ENCODE peak calls at places on chromosome 2, in six cellular contexts. One of them, this sample, is unnamed.

GRCh38 chr2:170298861-170299429 is 121.0 kb downstream of the MYO3B start:
- DNase-seq in activated CD4-positive, CD25-positive, alpha-beta regulatory T cell: no peak
- DNase-seq in substantia nigra: no peak
- DNase-seq in GM12865: no peak
- DNase-seq in kidney: no peak
- DNase-seq in GM12892: no peak
- DNase-seq in this sample: no peak

GRCh38 chr2:232697807-232698110 is 628 bp downstream of the GIGYF2 start:
- DNase-seq in activated CD4-positive, CD25-positive, alpha-beta regulatory T cell: no peak
- DNase-seq in substantia nigra: no peak
- DNase-seq in GM12865: peak; percentile 46
- DNase-seq in kidney: no peak
- DNase-seq in GM12892: no peak
- DNase-seq in this sample: peak; percentile 8

GRCh38 chr2:182883451-182883850 is 17.0 kb upstream of the FRZB start:
- DNase-seq in activated CD4-positive, CD25-positive, alpha-beta regulatory T cell: no peak
- DNase-seq in substantia nigra: no peak
- DNase-seq in GM12865: no peak
- DNase-seq in kidney: no peak
- DNase-seq in GM12892: no peak
- DNase-seq in this sample: peak; percentile 11

GRCh38 chr2:8976847-8977246 is 26.6 kb downstream of the MBOAT2 start:
- DNase-seq in activated CD4-positive, CD25-positive, alpha-beta regulatory T cell: no peak
- DNase-seq in substantia nigra: no peak
- DNase-seq in GM12865: no peak
- DNase-seq in kidney: no peak
- DNase-seq in GM12892: no peak
- DNase-seq in this sample: no peak

GRCh38 chr2:62747876-62748275 is 42.4 kb downstream of the EHBP1 start:
- DNase-seq in activated CD4-positive, CD25-positive, alpha-beta regulatory T cell: no peak
- DNase-seq in substantia nigra: no peak
- DNase-seq in GM12865: no peak
- DNase-seq in kidney: no peak
- DNase-seq in GM12892: no peak
- DNase-seq in this sample: no peak

GRCh38 chr2:8303322-8303832 is 378.5 kb upstream of the ID2 start:
- DNase-seq in activated CD4-positive, CD25-positive, alpha-beta regulatory T cell: peak; percentile 21
- DNase-seq in substantia nigra: no peak
- DNase-seq in GM12865: peak; percentile 98
- DNase-seq in kidney: peak; percentile 82
- DNase-seq in GM12892: peak; percentile 44
- DNase-seq in this sample: peak; percentile 71

GRCh38 chr2:54503192-54503591 is 47.1 kb downstream of the SPTBN1 start:
- DNase-seq in activated CD4-positive, CD25-positive, alpha-beta regulatory T cell: peak; percentile 1
- DNase-seq in substantia nigra: no peak
- DNase-seq in GM12865: peak; percentile 64
- DNase-seq in kidney: no peak
- DNase-seq in GM12892: no peak
- DNase-seq in this sample: peak; percentile 41

GRCh38 chr2:187054501-187055319 is 205.7 kb upstream of the ZSWIM2 start:
- DNase-seq in activated CD4-positive, CD25-positive, alpha-beta regulatory T cell: no peak
- DNase-seq in substantia nigra: no peak
- DNase-seq in GM12865: peak; percentile 38
- DNase-seq in kidney: no peak
- DNase-seq in GM12892: no peak
- DNase-seq in this sample: peak; percentile 6

GRCh38 chr2:135281375-135281774 is 229.3 kb downstream of the RAB3GAP1 start:
- DNase-seq in activated CD4-positive, CD25-positive, alpha-beta regulatory T cell: no peak
- DNase-seq in substantia nigra: no peak
- DNase-seq in GM12865: no peak
- DNase-seq in kidney: no peak
- DNase-seq in GM12892: no peak
- DNase-seq in this sample: no peak

GRCh38 chr2:231680284-231680991 is 27.9 kb upstream of the PTMA start:
- DNase-seq in activated CD4-positive, CD25-positive, alpha-beta regulatory T cell: no peak
- DNase-seq in substantia nigra: no peak
- DNase-seq in GM12865: peak; percentile 82
- DNase-seq in kidney: no peak
- DNase-seq in GM12892: no peak
- DNase-seq in this sample: no peak

GRCh38 chr2:152354909-152355308 is 19.9 kb downstream of the FMNL2 start:
- DNase-seq in activated CD4-positive, CD25-positive, alpha-beta regulatory T cell: no peak
- DNase-seq in substantia nigra: no peak
- DNase-seq in GM12865: no peak
- DNase-seq in kidney: no peak
- DNase-seq in GM12892: no peak
- DNase-seq in this sample: peak; percentile 37

GRCh38 chr2:138245309-138245708 is 256.3 kb upstream of the SPOPL start:
- DNase-seq in activated CD4-positive, CD25-positive, alpha-beta regulatory T cell: no peak
- DNase-seq in substantia nigra: no peak
- DNase-seq in GM12865: no peak
- DNase-seq in kidney: no peak
- DNase-seq in GM12892: no peak
- DNase-seq in this sample: no peak

GRCh38 chr2:8872821-8873432 is 35.5 kb upstream of the KIDINS220 start:
- DNase-seq in activated CD4-positive, CD25-positive, alpha-beta regulatory T cell: no peak
- DNase-seq in substantia nigra: no peak
- DNase-seq in GM12865: peak; percentile 54
- DNase-seq in kidney: no peak
- DNase-seq in GM12892: no peak
- DNase-seq in this sample: peak; percentile 57

GRCh38 chr2:122063716-122064115 is 308.3 kb downstream of the TSN start:
- DNase-seq in activated CD4-positive, CD25-positive, alpha-beta regulatory T cell: no peak
- DNase-seq in substantia nigra: no peak
- DNase-seq in GM12865: no peak
- DNase-seq in kidney: no peak
- DNase-seq in GM12892: no peak
- DNase-seq in this sample: peak; percentile 53

GRCh38 chr2:203061346-203061745 is 46.7 kb downstream of the NBEAL1 start:
- DNase-seq in activated CD4-positive, CD25-positive, alpha-beta regulatory T cell: no peak
- DNase-seq in substantia nigra: no peak
- DNase-seq in GM12865: no peak
- DNase-seq in kidney: no peak
- DNase-seq in GM12892: no peak
- DNase-seq in this sample: peak; percentile 43

GRCh38 chr2:61785583-61785982 is 68.3 kb downstream of the FAM161A start:
- DNase-seq in activated CD4-positive, CD25-positive, alpha-beta regulatory T cell: no peak
- DNase-seq in substantia nigra: no peak
- DNase-seq in GM12865: no peak
- DNase-seq in kidney: no peak
- DNase-seq in GM12892: no peak
- DNase-seq in this sample: no peak

GRCh38 chr2:241987726-241988125 is 118.2 kb downstream of the RTP5 start:
- DNase-seq in activated CD4-positive, CD25-positive, alpha-beta regulatory T cell: no peak
- DNase-seq in substantia nigra: no peak
- DNase-seq in GM12865: no peak
- DNase-seq in kidney: no peak
- DNase-seq in GM12892: no peak
- DNase-seq in this sample: no peak

GRCh38 chr2:64179582-64180321 is 35.5 kb upstream of the PELI1 start:
- DNase-seq in activated CD4-positive, CD25-positive, alpha-beta regulatory T cell: no peak
- DNase-seq in substantia nigra: no peak
- DNase-seq in GM12865: peak; percentile 81
- DNase-seq in kidney: no peak
- DNase-seq in GM12892: no peak
- DNase-seq in this sample: peak; percentile 10

GRCh38 chr2:68127358-68128242 is 30.1 kb upstream of the PNO1 start:
- DNase-seq in activated CD4-positive, CD25-positive, alpha-beta regulatory T cell: no peak
- DNase-seq in substantia nigra: no peak
- DNase-seq in GM12865: peak; percentile 66
- DNase-seq in kidney: no peak
- DNase-seq in GM12892: no peak
- DNase-seq in this sample: no peak

GRCh38 chr2:230953843-230954242 is 28.8 kb upstream of the GPR55 start:
- DNase-seq in activated CD4-positive, CD25-positive, alpha-beta regulatory T cell: no peak
- DNase-seq in substantia nigra: no peak
- DNase-seq in GM12865: peak; percentile 89
- DNase-seq in kidney: no peak
- DNase-seq in GM12892: no peak
- DNase-seq in this sample: no peak

GRCh38 chr2:7773362-7773973 is 856.3 kb downstream of the RNF144A start:
- DNase-seq in activated CD4-positive, CD25-positive, alpha-beta regulatory T cell: no peak
- DNase-seq in substantia nigra: no peak
- DNase-seq in GM12865: peak; percentile 89
- DNase-seq in kidney: no peak
- DNase-seq in GM12892: no peak
- DNase-seq in this sample: peak; percentile 58

GRCh38 chr2:42118759-42119569 is 50.2 kb upstream of the EML4 start:
- DNase-seq in activated CD4-positive, CD25-positive, alpha-beta regulatory T cell: no peak
- DNase-seq in substantia nigra: no peak
- DNase-seq in GM12865: no peak
- DNase-seq in kidney: no peak
- DNase-seq in GM12892: no peak
- DNase-seq in this sample: no peak

GRCh38 chr2:74205586-74205985 is 7.2 kb downstream of the MTHFD2 start:
- DNase-seq in activated CD4-positive, CD25-positive, alpha-beta regulatory T cell: no peak
- DNase-seq in substantia nigra: no peak
- DNase-seq in GM12865: peak; percentile 61
- DNase-seq in kidney: no peak
- DNase-seq in GM12892: no peak
- DNase-seq in this sample: no peak

GRCh38 chr2:67790622-67791021 is 272.2 kb downstream of the C1D start:
- DNase-seq in activated CD4-positive, CD25-positive, alpha-beta regulatory T cell: no peak
- DNase-seq in substantia nigra: no peak
- DNase-seq in GM12865: no peak
- DNase-seq in kidney: no peak
- DNase-seq in GM12892: no peak
- DNase-seq in this sample: peak; percentile 78

GRCh38 chr2:110931648-110932047 is 189.1 kb upstream of the BCL2L11 start:
- DNase-seq in activated CD4-positive, CD25-positive, alpha-beta regulatory T cell: no peak
- DNase-seq in substantia nigra: no peak
- DNase-seq in GM12865: no peak
- DNase-seq in kidney: no peak
- DNase-seq in GM12892: no peak
- DNase-seq in this sample: no peak

GRCh38 chr2:58358024-58358423 is 116.9 kb upstream of the FANCL start:
- DNase-seq in activated CD4-positive, CD25-positive, alpha-beta regulatory T cell: no peak
- DNase-seq in substantia nigra: no peak
- DNase-seq in GM12865: no peak
- DNase-seq in kidney: no peak
- DNase-seq in GM12892: no peak
- DNase-seq in this sample: no peak

GRCh38 chr2:129181433-129181832 is 798.0 kb upstream of the RAB6C start:
- DNase-seq in activated CD4-positive, CD25-positive, alpha-beta regulatory T cell: no peak
- DNase-seq in substantia nigra: no peak
- DNase-seq in GM12865: no peak
- DNase-seq in kidney: no peak
- DNase-seq in GM12892: no peak
- DNase-seq in this sample: no peak

GRCh38 chr2:233854241-233854981 is at the start of gene HJURP:
- DNase-seq in activated CD4-positive, CD25-positive, alpha-beta regulatory T cell: peak; percentile 75
- DNase-seq in substantia nigra: peak; percentile 90
- DNase-seq in GM12865: peak; percentile 96
- DNase-seq in kidney: peak; percentile 95
- DNase-seq in GM12892: peak; percentile 95
- DNase-seq in this sample: peak; percentile 99

This sample was measured in RPMI7951.